ENCODE peak calls at places on chromosomes 7 and 10, in four cellular contexts. T, A, S and B are unnamed samples.

GRCh38 chr7:96833701-96834453 is 124.2 kb upstream of the SEM1 start:
- DNase-seq in T (no peak), A (no peak), S (no peak), B (no peak)

GRCh38 chr10:70442332-70442988 is 979 bp upstream of the NODAL start:
- DNase-seq in T (no peak), A (no peak), S (no peak), B (no peak)

GRCh38 chr10:111079241-111079760 is 2.5 kb downstream of the ADRA2A start:
- DNase-seq in T (no peak), A (no peak), S (no peak), B (no peak)

GRCh38 chr10:110546077-110546476 is 21.4 kb upstream of the SMC3 start:
- DNase-seq in T (no peak), A (no peak), S (no peak), B (no peak)

GRCh38 chr10:61628875-61629513 is 33.7 kb upstream of the CABCOCO1 start:
- DNase-seq in T (no peak), A (no peak), S (no peak), B (no peak)

GRCh38 chr10:34113504-34114225 is 701.4 kb downstream of the PARD3 start:
- DNase-seq in T (no peak), A (no peak), S (no peak), B (no peak)

GRCh38 chr10:44724415-44725174 is 186.5 kb upstream of the TMEM72 start:
- DNase-seq in T (no peak), A (no peak), S (no peak), B (no peak)

GRCh38 chr7:2792240-2792639 is 51.9 kb downstream of the GNA12 start:
- DNase-seq in T (no peak), A (no peak), S (no peak), B (no peak)

GRCh38 chr10:116627386-116627933 is 6.7 kb downstream of the PNLIPRP2 start:
- DNase-seq in T (peak), A (no peak), S (no peak), B (peak)

GRCh38 chr7:12572941-12573340 is 2.4 kb downstream of the SCIN start:
- DNase-seq in T (no peak), A (no peak), S (no peak), B (no peak)

GRCh38 chr7:51242881-51243518 is 73.6 kb downstream of the COBL start:
- DNase-seq in T (no peak), A (no peak), S (no peak), B (no peak)

GRCh38 chr10:111199587-111199986 is 122.8 kb downstream of the ADRA2A start:
- DNase-seq in T (no peak), A (no peak), S (no peak), B (no peak)

GRCh38 chr10:43287056-43288007 is 20.5 kb upstream of the RASGEF1A start:
- DNase-seq in T (no peak), A (no peak), S (no peak), B (no peak)

GRCh38 chr7:102069913-102070629 is 216.6 kb upstream of the SH2B2 start:
- DNase-seq in T (no peak), A (no peak), S (no peak), B (no peak)

GRCh38 chr10:49484501-49485230 is 54.3 kb downstream of the ERCC6 start:
- DNase-seq in T (no peak), A (no peak), S (no peak), B (no peak)

GRCh38 chr10:103824281-103824680 is 31.1 kb downstream of the SH3PXD2A start:
- DNase-seq in T (no peak), A (no peak), S (no peak), B (no peak)

GRCh38 chr10:14358886-14359573 is 28.3 kb upstream of the FRMD4A start:
- DNase-seq in T (no peak), A (no peak), S (no peak), B (no peak)
- TF ChIP-seq POLR2A in T (no peak), A (no peak), S (no peak), B (no peak)

DNA sequence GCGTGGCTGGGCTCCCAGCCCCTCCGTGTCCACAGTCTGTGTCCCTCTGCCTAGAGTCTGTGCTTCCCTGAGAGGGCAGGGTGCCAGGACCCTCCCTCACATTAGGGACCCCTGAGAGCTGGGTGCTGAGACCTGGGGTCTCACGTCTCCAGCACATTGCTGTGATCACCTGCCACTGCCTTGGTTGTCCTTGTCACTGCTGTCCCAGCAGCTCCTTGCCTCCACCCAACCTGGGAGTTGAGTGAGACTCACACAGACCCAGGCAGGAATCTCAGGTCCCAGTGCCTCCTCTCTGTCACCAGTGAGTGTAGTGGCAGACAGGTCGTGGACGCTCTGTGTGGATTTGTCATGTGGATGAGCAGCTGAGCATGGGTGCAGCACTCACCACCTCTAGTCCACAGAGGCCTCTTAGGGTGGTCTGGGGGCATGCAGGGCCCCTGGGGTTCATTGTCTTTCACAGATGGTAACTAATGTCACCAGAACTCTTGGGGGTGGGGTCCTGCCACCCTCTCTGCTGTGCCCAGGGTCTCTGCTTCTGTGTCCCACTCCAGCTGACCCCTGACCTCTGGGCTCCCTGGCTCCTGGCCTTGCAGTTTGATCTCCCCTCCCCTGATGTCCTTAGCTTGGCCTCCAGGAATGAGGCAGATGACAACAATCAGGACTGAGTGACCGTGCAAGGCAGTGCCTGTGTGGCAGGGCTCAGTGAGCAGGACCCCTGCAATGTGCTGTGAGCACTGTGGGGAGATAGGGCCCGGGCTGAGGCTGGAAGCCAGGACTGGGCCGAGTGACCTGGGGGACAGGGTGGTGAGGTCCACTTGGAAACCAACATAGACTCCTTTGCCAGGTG is 18.9 kb downstream of the ZNF783 start:
- DNase-seq in T (no peak), A (no peak), S (no peak), B (no peak)
- TF ChIP-seq POLR2A in T (no peak), A (no peak), S (no peak), B (no peak)

DNA sequence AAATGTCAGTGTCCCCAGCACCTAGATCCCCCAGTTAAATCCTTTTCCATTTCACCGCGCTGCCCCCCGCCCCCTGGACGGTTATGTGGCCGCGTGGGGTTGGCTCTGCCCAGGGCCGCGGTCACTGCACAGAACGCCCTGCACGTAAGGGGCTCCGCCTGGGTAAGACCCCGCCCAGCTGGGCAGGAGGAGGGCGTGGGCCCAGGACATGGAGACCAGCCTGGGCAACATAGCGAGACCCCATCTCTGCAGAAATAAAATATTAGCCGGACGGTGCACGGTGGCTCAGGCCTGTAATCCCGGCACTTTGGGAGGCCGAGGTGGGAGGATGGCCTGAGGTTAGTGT is 642 bp upstream of the ZFAND2A start:
- DNase-seq in T (no peak), A (no peak), S (peak), B (no peak)
- TF ChIP-seq POLR2A in T (no peak), A (no peak), S (no peak), B (no peak)

DNA sequence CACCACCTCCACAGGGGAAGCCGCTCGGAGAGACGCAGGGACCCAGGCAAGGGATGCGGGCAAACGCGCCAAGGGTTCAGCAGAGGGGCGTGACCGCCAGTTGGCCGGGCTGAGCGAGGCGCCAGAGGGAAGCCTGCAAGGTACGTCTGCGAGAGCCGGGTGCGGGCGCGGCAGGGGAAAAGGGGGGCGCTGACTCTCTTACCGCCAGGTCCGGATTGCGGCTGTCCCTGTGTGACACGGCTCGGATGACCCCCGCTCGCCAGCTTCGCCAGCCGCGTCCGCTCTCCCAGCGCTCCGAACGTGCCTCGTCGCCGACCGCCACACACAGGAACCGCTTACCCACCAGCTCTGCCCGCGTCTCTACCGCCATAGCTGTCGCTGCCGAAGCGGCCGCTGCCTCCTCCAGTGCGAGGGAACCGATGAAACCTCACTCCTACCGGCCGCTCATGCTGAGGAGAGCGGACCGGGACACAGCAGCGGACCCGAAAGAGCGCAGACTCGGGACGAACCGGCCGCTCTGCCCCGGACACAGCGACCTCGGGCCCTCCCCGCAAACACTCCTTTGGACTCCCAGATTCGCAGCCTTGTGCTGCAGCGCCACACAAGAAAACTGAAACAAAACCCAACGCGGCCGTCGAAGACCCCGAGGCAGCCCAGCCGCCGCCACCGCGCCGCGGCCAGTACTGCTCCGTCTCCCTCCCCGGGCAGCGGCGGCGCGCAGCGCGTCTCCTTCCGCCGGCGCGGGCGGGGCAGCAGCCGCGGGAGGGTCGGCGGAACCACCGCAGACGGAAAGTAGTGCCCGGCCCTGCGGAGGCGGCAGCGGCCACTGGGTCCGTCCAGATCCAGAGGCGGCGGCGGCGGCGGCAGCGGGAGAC is at the start of gene JMJD1C:
- DNase-seq in T (peak), A (peak), S (peak), B (peak)
- TF ChIP-seq POLR2A in T (peak), A (peak), S (peak), B (no peak)